ENCODE peak calls at places on chromosome 13, in four cellular contexts. A is SK-N-SH, O is GM12878, U is HepG2. N is an unnamed sample.
A peak's percentile ranks its signal among the peaks of the same experiment; 100 is the strongest.

GRCh38 chr13:98144501-98145350 is 1.8 kb downstream of the FARP1 start:
- DNase-seq in A (peak; percentile 34), O (no peak), U (peak; percentile 86), N (no peak)

GRCh38 chr13:26682606-26683005 is 78.0 kb downstream of the GPR12 start:
- DNase-seq in A (no peak), O (no peak), U (no peak), N (no peak)

GRCh38 chr13:50400035-50400726 is 384.9 kb downstream of the KCNRG start:
- DNase-seq in A (no peak), O (no peak), U (no peak), N (no peak)

GRCh38 chr13:75938811-75939525 is 302.8 kb downstream of the LMO7 start:
- DNase-seq in A (no peak), O (no peak), U (no peak), N (no peak)

GRCh38 chr13:39587939-39588338 is 15.1 kb downstream of the LHFPL6 start:
- DNase-seq in A (no peak), O (no peak), U (no peak), N (no peak)

GRCh38 chr13:21998279-21998678 is 327.4 kb downstream of the FGF9 start:
- DNase-seq in A (no peak), O (no peak), U (peak; percentile 16), N (no peak)

GRCh38 chr13:92573467-92574057 is 653.0 kb upstream of the GPC6 start:
- DNase-seq in A (peak; percentile 2), O (no peak), U (peak; percentile 44), N (peak; percentile 12)

GRCh38 chr13:20699715-20700114 is 3.8 kb upstream of the IL17D start:
- DNase-seq in A (no peak), O (no peak), U (no peak), N (no peak)

GRCh38 chr13:78192721-78193120 is 274.1 kb upstream of the EDNRB start:
- DNase-seq in A (no peak), O (no peak), U (no peak), N (no peak)

GRCh38 chr13:59444210-59444857 is 719.4 kb downstream of the DIAPH3 start:
- DNase-seq in A (no peak), O (no peak), U (no peak), N (no peak)

GRCh38 chr13:105442941-105443340 is 1092.5 kb downstream of the EFNB2 start:
- DNase-seq in A (no peak), O (no peak), U (no peak), N (peak; percentile 47)

GRCh38 chr13:111572956-111573355 is 252.5 kb downstream of the TEX29 start:
- DNase-seq in A (no peak), O (no peak), U (no peak), N (no peak)

GRCh38 chr13:26941345-26942174 is 181.0 kb upstream of the GPR12 start:
- DNase-seq in A (no peak), O (no peak), U (no peak), N (no peak)

GRCh38 chr13:70191034-70191433 is 82.8 kb upstream of the KLHL1 start:
- DNase-seq in A (no peak), O (no peak), U (no peak), N (no peak)

GRCh38 chr13:30224732-30225131 is 82.6 kb downstream of the KATNAL1 start:
- DNase-seq in A (no peak), O (no peak), U (no peak), N (peak; percentile 6)

GRCh38 chr13:90896022-90896421 is 451.5 kb upstream of the MIR17HG start:
- DNase-seq in A (no peak), O (no peak), U (no peak), N (no peak)

GRCh38 chr13:48094404-48094780 is 512 bp downstream of the MED4 start:
- DNase-seq in A (no peak), O (no peak), U (no peak), N (no peak)

GRCh38 chr13:72180253-72180952 is 313.4 kb upstream of the DACH1 start:
- DNase-seq in A (no peak), O (no peak), U (no peak), N (no peak)
- TF ChIP-seq PBX3 in A (no peak), O (no peak), U (no peak), N (no peak)

DNA sequence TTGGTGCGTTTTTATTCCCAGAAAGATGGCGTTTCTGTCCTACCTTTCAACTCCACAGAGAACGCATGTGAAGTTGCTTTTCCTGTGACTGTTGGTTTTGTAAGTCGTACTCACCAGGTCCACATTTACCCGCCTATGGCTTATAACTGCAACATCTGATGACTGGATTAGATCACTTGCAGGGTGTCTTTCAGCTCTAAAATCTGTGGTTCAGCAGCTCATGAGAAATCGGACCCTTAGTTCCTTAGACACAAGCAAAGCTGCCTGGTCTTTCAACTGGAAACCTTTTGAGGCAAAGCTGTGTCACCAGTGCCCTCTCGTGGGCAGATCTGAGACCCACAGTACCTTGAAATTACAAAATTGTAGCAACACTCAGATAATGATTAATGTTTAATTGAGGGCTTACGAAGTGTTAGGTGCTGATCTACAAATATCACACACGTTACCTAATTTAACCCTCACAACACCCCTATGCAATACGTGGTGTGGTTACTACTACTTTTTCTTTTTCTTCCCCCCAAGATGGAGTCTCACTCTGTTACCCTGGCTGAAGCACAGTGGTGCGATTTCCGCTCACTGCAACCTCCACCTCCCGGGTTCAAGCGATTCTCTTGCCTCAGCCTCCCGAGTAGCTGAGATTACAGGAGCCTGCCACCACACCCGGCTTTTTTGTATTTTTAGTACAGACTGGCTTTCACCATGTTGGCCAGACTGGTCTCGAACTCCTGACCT is 65.4 kb downstream of the RUBCNL start:
- DNase-seq in A (peak; percentile 52), O (peak; percentile 24), U (peak; percentile 18), N (peak; percentile 26)
- TF ChIP-seq RAD21 in A (peak; percentile 85), O (peak; percentile 96), U (peak; percentile 54), N (peak; percentile 71)

GRCh38 chr13:79692846-79693245 is 211.9 kb downstream of the NDFIP2 start:
- DNase-seq in A (no peak), O (no peak), U (no peak), N (no peak)
- TF ChIP-seq CTCF in A (no peak), O (no peak), U (no peak), N (no peak)

DNA sequence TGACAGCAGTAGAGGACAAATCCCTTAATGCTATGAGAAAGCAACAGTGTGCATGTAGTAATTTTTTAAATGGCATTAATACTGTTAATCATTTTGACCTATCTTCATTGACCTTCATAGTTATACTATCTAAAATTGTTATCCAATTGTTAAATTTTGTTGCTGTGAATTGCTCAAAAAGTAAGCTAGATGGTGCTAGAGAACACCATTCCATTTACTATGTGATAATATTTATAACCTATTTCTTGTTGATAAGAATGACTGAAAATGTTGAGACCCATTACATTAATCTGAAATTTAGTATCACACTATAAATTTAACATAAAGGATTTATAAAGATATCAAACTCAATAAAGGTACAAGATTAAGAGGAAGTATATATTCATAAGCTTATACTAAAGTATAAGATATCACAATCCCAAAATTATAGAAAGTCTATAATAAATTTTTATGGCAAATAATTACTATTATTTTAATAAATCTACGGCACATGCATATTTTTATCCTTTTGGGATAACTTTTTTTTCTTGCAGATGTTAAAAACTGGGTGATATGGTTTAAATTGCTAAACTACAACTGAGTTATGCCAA is 1573.3 kb downstream of the PCDH9 start:
- DNase-seq in A (no peak), O (no peak), U (no peak), N (peak; percentile 4)
- TF ChIP-seq PBX3 in A (no peak), O (no peak), U (no peak), N (no peak)

N was measured in A549.